ENCODE peak calls at places on chromosomes 6 and 20, in four cellular contexts. G, A, J and Q are unnamed samples.
A peak's percentile ranks its signal among the peaks of the same experiment; 100 is the strongest.

GRCh38 chr20:17904027-17904426 is 64.6 kb downstream of the SNX5 start:
- DNase-seq in G (no peak), J (no peak), A (no peak), Q (no peak)

GRCh38 chr6:122753688-122754056 is 25.8 kb upstream of the FABP7 start:
- DNase-seq in J (no peak), G (no peak), A (no peak), Q (no peak)

GRCh38 chr6:66930559-66931290 is 1223.7 kb upstream of the EYS start:
- DNase-seq in A (no peak), G (no peak), J (no peak), Q (no peak)

GRCh38 chr6:118580585-118581419 is 32.7 kb downstream of the PLN start:
- DNase-seq in G (no peak), A (peak; percentile 83), J (peak; percentile 13), Q (no peak)

GRCh38 chr6:151452750-151453427 is 963 bp upstream of the RMND1 start:
- DNase-seq in A (peak; percentile 42), J (no peak), G (no peak), Q (peak; percentile 40)

GRCh38 chr6:26240157-26240980 is 124.6 kb upstream of the BTN3A2 start:
- DNase-seq in J (no peak), A (peak; percentile 94), G (no peak), Q (peak; percentile 35)

GRCh38 chr20:53722515-53723036 is 128.9 kb upstream of the ZNF217 start:
- DNase-seq in G (no peak), A (no peak), J (no peak), Q (no peak)

GRCh38 chr6:102525336-102525735 is 1131.8 kb downstream of the GRIK2 start:
- DNase-seq in A (no peak), J (no peak), G (no peak), Q (no peak)

GRCh38 chr6:86453232-86453631 is 484.1 kb upstream of the HTR1E start:
- DNase-seq in A (no peak), J (no peak), G (no peak), Q (no peak)

GRCh38 chr6:27138837-27139752 is 108.4 kb upstream of the PRSS16 start:
- DNase-seq in A (peak; percentile 98), J (no peak), G (no peak), Q (peak; percentile 55)

GRCh38 chr6:6742535-6742934 is 154.0 kb downstream of the LY86 start:
- DNase-seq in G (no peak), A (no peak), J (no peak), Q (no peak)

GRCh38 chr6:39037082-39037487 is 11.5 kb upstream of the GLP1R start:
- DNase-seq in J (no peak), A (peak; percentile 68), G (no peak), Q (no peak)

GRCh38 chr20:32893878-32894483 is 35.3 kb downstream of the EFCAB8 start:
- DNase-seq in J (peak; percentile 41), A (peak; percentile 73), G (no peak), Q (no peak)

GRCh38 chr6:113018351-113019151 is 671.4 kb downstream of the RFPL4B start:
- DNase-seq in A (no peak), J (no peak), G (no peak), Q (no peak)

GRCh38 chr20:61671559-61671958 is 394.1 kb downstream of the TAF4 start:
- DNase-seq in G (no peak), J (no peak), A (no peak), Q (no peak)

GRCh38 chr20:46213946-46214830 is 94.1 kb downstream of the CDH22 start:
- DNase-seq in G (no peak), J (peak; percentile 21), A (peak; percentile 59), Q (no peak)

GRCh38 chr6:132544826-132545225 is 6.7 kb downstream of the TAAR9 start:
- DNase-seq in J (no peak), G (no peak), A (no peak), Q (no peak)

GRCh38 chr6:120894077-120894476 is 440.2 kb downstream of the TBC1D32 start:
- DNase-seq in A (no peak), J (no peak), G (no peak), Q (no peak)

GRCh38 chr6:151440930-151441329 is 11.0 kb downstream of the RMND1 start:
- DNase-seq in J (no peak), A (peak; percentile 15), G (no peak), Q (no peak)

GRCh38 chr6:56961151-56961550 is 6.2 kb downstream of the BEND6 start:
- DNase-seq in A (no peak), G (no peak), J (no peak), Q (no peak)

GRCh38 chr20:46851746-46852145 is 42.9 kb upstream of the EYA2 start:
- DNase-seq in J (no peak), A (no peak), G (no peak), Q (no peak)

GRCh38 chr6:161101517-161101916 is 109.9 kb downstream of the MAP3K4 start:
- DNase-seq in J (no peak), A (peak; percentile 41), G (no peak), Q (no peak)

GRCh38 chr6:137777299-137778075 is 89.6 kb upstream of the TNFAIP3 start:
- DNase-seq in A (no peak), G (no peak), J (no peak), Q (no peak)

GRCh38 chr6:82525775-82526515 is 162.3 kb downstream of the TPBG start:
- DNase-seq in G (no peak), A (no peak), J (no peak), Q (no peak)

GRCh38 chr20:45010399-45010828 is 44.1 kb downstream of the STK4 start:
- DNase-seq in G (no peak), J (no peak), A (no peak), Q (no peak)

GRCh38 chr20:51570755-51571469 is 28.4 kb upstream of the NFATC2 start:
- DNase-seq in A (no peak), G (no peak), J (no peak), Q (no peak)

GRCh38 chr20:5654557-5654956 is 95.6 kb upstream of the SHLD1 start:
- DNase-seq in G (no peak), A (peak; percentile 38), J (peak; percentile 95), Q (no peak)

GRCh38 chr6:170166511-170167122 is 124.3 kb downstream of the DLL1 start:
- DNase-seq in G (no peak), A (no peak), J (no peak), Q (peak; percentile 85)

GRCh38 chr6:45049188-45049843 is 278.8 kb upstream of the RUNX2 start:
- DNase-seq in A (peak; percentile 84), G (no peak), J (no peak), Q (no peak)

GRCh38 chr6:115999256-115999655 is 61.4 kb downstream of the FRK start:
- DNase-seq in G (no peak), J (no peak), A (no peak), Q (no peak)

GRCh38 chr20:9261781-9262180 is 192.9 kb downstream of the PLCB4 start:
- DNase-seq in A (no peak), J (no peak), G (no peak), Q (no peak)

GRCh38 chr20:1876975-1877603 is 18.1 kb upstream of the SIRPA start:
- DNase-seq in J (peak; percentile 99), G (no peak), A (peak; percentile 67), Q (no peak)

GRCh38 chr6:40550096-40550731 is 37.0 kb downstream of the LRFN2 start:
- DNase-seq in A (peak; percentile 64), J (peak; percentile 5), G (no peak), Q (peak; percentile 32)

DNA sequence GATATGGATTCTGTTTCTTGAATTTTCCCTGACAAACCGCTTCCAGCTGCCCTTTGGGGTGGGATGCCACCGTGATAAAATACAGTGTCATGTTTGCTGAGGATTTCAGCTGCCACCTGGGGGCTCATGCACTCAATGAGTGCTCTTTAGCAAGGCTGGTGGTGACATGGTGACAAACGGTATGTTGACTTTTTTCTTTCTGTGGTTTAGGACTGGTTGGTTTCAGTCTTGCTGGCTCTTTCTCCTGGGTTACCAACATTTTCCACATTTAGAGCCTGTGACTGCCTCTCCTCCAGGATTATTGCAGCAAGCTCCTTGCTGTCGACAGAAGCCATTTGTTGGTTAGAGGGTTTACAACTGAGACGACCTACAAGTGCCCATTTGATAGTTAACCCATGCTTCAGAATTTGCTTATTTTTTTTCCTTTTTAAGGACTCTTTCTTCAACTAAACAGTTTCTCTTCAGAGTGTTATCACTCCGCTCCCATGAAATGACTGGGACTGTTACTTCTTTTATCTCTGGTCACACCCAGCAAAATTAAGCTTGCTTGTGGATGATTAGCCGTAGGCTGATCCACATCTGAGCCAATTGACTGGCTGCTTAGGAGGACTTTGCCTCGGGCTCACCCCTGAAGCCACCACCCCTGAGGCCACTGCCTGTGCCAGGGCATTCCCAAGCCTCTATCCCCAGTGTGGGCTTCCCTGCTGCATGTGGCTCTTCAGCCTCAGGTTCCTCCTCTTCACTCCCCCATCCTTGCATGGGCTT is 48.4 kb upstream of the CDYL start:
- DNase-seq in G (no peak), A (peak; percentile 56), J (no peak), Q (no peak)
- TF ChIP-seq CTCF in G (no peak), A (no peak), J (no peak), Q (no peak)

DNA sequence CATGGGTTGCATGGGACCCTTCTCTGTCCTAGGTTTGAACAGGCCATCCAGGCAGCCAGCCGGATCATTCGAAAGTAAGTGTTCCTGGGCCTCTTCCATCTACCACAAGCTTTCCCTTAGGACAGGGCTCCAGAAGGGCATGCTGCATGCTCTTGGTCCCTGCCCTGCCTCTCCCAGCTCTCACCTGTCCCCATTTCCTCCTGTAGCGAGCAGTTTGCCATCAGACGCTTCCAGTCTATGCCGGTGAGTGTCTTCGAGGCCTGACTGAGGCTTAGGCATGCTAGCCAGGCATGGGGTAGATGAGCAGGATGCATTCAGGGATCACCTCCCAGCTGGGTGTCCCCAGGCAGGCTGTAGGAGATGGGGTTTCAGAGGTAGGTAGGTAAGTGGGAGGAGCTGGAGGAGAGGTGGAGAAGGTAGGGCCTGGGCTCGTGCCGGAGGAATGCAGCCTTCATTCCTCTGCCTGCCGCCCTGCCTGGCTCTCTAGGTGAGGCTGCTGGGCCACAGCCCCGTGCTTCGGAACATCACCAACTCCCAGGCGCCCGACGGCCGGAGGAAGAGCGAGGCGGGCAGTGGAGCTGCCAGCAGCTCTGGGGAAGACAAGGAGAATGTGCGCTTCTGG is 4.3 kb downstream of the CDC25B start:
- DNase-seq in G (no peak), J (no peak), A (no peak), Q (no peak)
- TF ChIP-seq POLR2A in G (no peak), J (no peak), A (no peak), Q (no peak)

DNA sequence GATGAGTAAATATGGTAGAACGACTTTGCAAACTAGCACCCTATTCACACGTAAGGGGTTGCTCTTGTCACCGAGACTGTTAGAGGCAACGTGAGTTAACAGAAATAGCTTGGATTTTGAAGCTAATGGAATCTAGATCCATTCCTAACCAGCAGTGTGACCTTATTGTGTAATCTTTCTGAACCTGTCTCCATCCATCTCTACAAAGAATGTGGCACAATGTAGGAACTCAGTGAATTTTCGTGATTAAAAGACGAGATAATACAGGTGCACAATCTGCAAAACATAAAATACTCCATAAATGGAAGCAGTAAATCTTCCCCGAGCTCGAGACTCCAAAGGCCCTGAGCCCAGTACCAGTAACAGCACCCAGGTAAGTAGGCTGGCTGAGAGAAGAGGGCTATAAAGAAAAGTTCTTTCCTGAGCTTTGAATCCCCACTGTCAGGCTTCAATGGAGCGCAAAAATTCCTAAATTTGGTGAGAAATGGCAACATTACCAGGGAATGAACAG is 801 bp upstream of the KIFC1 start:
- DNase-seq in A (no peak), J (no peak), G (no peak), Q (no peak)
- TF ChIP-seq CTCF in A (no peak), J (no peak), G (no peak), Q (no peak)

GRCh38 chr6:34200340-34200971 is 36.2 kb upstream of the HMGA1 start:
- DNase-seq in J (no peak), G (no peak), A (no peak), Q (no peak)

GRCh38 chr6:34201455-34202098 is 35.1 kb upstream of the HMGA1 start:
- DNase-seq in J (no peak), A (no peak), G (no peak), Q (no peak)

GRCh38 chr6:34205466-34205865 is 31.2 kb upstream of the HMGA1 start:
- DNase-seq in J (no peak), G (no peak), A (no peak), Q (no peak)

GRCh38 chr6:34204693-34205092 is 32.0 kb upstream of the HMGA1 start:
- DNase-seq in G (no peak), A (no peak), J (no peak), Q (no peak)

GRCh38 chr6:34202329-34203201 is 34.1 kb upstream of the HMGA1 start:
- DNase-seq in J (no peak), A (no peak), G (no peak), Q (no peak)
- TF ChIP-seq POLR2A in J (no peak), A (no peak), G (no peak), Q (no peak)